ENCODE peak calls at places on chromosomes 2 and 18, in four cellular contexts. S is mesendoderm, Y is BE2C, U is Peyer's patch. A is an unnamed sample.

GRCh38 chr18:80159713-80160636 is 50.9 kb downstream of the ADNP2 start:
- DNase-seq in S (peak; percentile 19), Y (no peak), U (no peak), A (no peak)

GRCh38 chr2:70753978-70754377 is 14.0 kb downstream of the ADD2 start:
- DNase-seq in Y (no peak), S (no peak), U (no peak), A (no peak)

GRCh38 chr2:134454426-134454825 is 200.6 kb downstream of the MGAT5 start:
- DNase-seq in S (no peak), Y (no peak), U (peak; percentile 0), A (no peak)

GRCh38 chr2:218367415-218368149 is 10.9 kb downstream of the CATIP start:
- DNase-seq in Y (peak; percentile 62), U (peak; percentile 95), S (peak; percentile 84), A (peak; percentile 90)

GRCh38 chr18:79595876-79596374 is 83.7 kb upstream of the CTDP1 start:
- DNase-seq in S (no peak), U (no peak), Y (no peak), A (no peak)

GRCh38 chr2:229363126-229363814 is 92.2 kb upstream of the PID1 start:
- DNase-seq in S (no peak), U (no peak), Y (no peak), A (no peak)

GRCh38 chr2:104758199-104758620 is 95.7 kb upstream of the POU3F3 start:
- DNase-seq in U (no peak), Y (no peak), S (peak; percentile 86), A (no peak)

GRCh38 chr2:66509326-66509811 is 74.4 kb downstream of the MEIS1 start:
- DNase-seq in Y (no peak), S (peak; percentile 77), U (no peak), A (no peak)

GRCh38 chr2:235416816-235417499 is 76.9 kb upstream of the AGAP1 start:
- DNase-seq in Y (no peak), S (peak; percentile 37), U (no peak), A (no peak)

GRCh38 chr2:179264238-179265081 is at the start of gene SESTD1:
- DNase-seq in U (peak; percentile 87), Y (peak; percentile 40), S (peak; percentile 59), A (no peak)

GRCh38 chr2:179559108-179559806 is 294.6 kb upstream of the SESTD1 start:
- DNase-seq in S (no peak), Y (no peak), U (no peak), A (no peak)

GRCh38 chr2:39632871-39633270 is 32.8 kb upstream of the TMEM178A start:
- DNase-seq in Y (no peak), S (no peak), U (no peak), A (no peak)

GRCh38 chr18:58995663-58996062 is 131.0 kb downstream of the ZNF532 start:
- DNase-seq in Y (no peak), S (no peak), U (no peak), A (no peak)

GRCh38 chr2:222447144-222447543 is 22.8 kb downstream of the SGPP2 start:
- DNase-seq in U (no peak), Y (no peak), S (no peak), A (no peak)

GRCh38 chr18:78983530-78983929 is 3.9 kb downstream of the SALL3 start:
- DNase-seq in S (peak; percentile 55), Y (no peak), U (no peak), A (no peak)

GRCh38 chr2:143259368-143259958 is 130.2 kb downstream of the ARHGAP15 start:
- DNase-seq in S (peak; percentile 74), Y (peak; percentile 46), U (peak; percentile 90), A (peak; percentile 83)

GRCh38 chr2:232363784-232364615 is 14.6 kb upstream of the ALPP start:
- DNase-seq in U (no peak), Y (no peak), S (no peak), A (no peak)

GRCh38 chr2:53802617-53803115 is 15.8 kb downstream of the ERLEC1 start:
- DNase-seq in Y (no peak), S (no peak), U (no peak), A (no peak)

GRCh38 chr2:9558948-9559381 is 3.3 kb upstream of the ADAM17 start:
- DNase-seq in Y (no peak), S (peak; percentile 93), U (no peak), A (no peak)

GRCh38 chr2:85889648-85890281 is 975 bp upstream of the ST3GAL5 start:
- DNase-seq in S (no peak), Y (no peak), U (peak; percentile 53), A (peak; percentile 73)

GRCh38 chr2:147663153-147663961 is 181.5 kb upstream of the ACVR2A start:
- DNase-seq in Y (no peak), U (no peak), S (no peak), A (no peak)

GRCh38 chr18:77666613-77667012 is 417.0 kb downstream of the GALR1 start:
- DNase-seq in U (no peak), Y (no peak), S (no peak), A (no peak)

GRCh38 chr2:163756588-163756987 is 20.8 kb upstream of the FIGN start:
- DNase-seq in Y (no peak), S (no peak), U (no peak), A (no peak)

GRCh38 chr2:65130440-65131175 is 702 bp upstream of the RAB1A start:
- DNase-seq in Y (no peak), U (no peak), S (no peak), A (no peak)

GRCh38 chr2:234643407-234643806 is 146.5 kb upstream of the ARL4C start:
- DNase-seq in S (no peak), Y (no peak), U (no peak), A (no peak)

GRCh38 chr2:164836907-164837306 is 4.7 kb downstream of the COBLL1 start:
- DNase-seq in Y (no peak), U (no peak), S (no peak), A (no peak)
- H3K4me3 ChIP-seq in Y (no peak overlapping the region), U (no peak overlapping the region), S (no peak overlapping the region), A (no peak overlapping the region)

DNA sequence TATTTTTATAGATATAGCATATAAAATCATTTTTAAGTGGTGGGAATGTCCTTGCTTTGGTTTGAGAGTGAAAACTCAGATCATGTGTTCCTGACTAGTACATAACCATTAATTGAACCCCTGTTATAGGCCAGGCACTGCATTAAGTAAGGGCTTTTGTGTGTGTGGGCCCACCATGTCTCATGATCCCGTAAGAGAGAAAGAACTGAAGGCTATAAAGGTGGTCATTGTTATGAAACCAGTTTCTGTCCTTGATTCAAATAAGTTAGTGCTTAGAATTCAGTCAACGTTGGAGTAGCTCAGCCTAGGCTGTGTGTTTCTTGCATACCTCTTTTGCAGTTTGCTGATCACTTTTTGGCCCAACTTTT is 91.5 kb downstream of the LIMS1 start:
- DNase-seq in Y (no peak), S (no peak), U (no peak), A (no peak)
- H3K4me1 ChIP-seq in Y (no peaks in the 10 kb centered on the region), S (peaks cover 3% of the 10 kb centered on the region), U (peaks cover 4% of the 10 kb centered on the region), A (peaks cover 12% of the 10 kb centered on the region)

GRCh38 chr2:3349211-3349693 is 28.4 kb downstream of the EIPR1 start:
- DNase-seq in S (no peak), Y (peak; percentile 75), U (no peak), A (no peak)
- H3K4me3 ChIP-seq in S (no peak overlapping the region), Y (peak overlapping the region; percentile 71), U (no peak overlapping the region), A (no peak overlapping the region)

GRCh38 chr2:213868526-213868925 is 542.3 kb upstream of the VWC2L start:
- DNase-seq in U (no peak), S (no peak), Y (no peak), A (no peak)
- H3K4me1 ChIP-seq in U (no peaks in the 10 kb centered on the region), S (no peaks in the 10 kb centered on the region), Y (no peaks in the 10 kb centered on the region), A (no peaks in the 10 kb centered on the region)

DNA sequence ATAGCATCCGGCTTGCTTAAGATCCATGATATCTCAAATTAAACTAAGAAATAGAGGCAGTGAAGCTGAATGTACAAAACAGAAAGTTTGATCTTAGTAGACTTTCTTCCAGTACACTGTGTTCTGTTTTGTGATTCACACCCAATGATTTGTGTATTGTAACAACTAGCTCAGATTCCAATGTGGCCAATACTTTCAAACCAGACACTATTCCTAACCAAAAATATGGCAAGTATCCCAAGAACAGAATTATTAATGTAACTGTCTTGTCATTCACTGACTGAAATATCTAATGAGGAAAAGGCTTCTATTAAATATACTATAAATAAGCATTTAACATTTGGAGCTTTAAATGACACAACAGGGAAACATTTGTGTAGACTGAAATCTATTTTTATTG is 299.1 kb downstream of the NRXN1 start:
- DNase-seq in U (no peak), S (no peak), Y (no peak), A (no peak)
- H3K4me3 ChIP-seq in U (no peak overlapping the region), S (no peak overlapping the region), Y (no peak overlapping the region), A (no peak overlapping the region)

GRCh38 chr2:75982750-75983149 is 272.0 kb upstream of the GCFC2 start:
- DNase-seq in U (no peak), S (no peak), Y (no peak), A (no peak)
- H3K4me1 ChIP-seq in U (no peaks in the 10 kb centered on the region), S (no peaks in the 10 kb centered on the region), Y (no peaks in the 10 kb centered on the region), A (no peaks in the 10 kb centered on the region)

GRCh38 chr18:27064673-27065072 is 120.4 kb downstream of the CHST9 start:
- DNase-seq in U (no peak), S (no peak), Y (no peak), A (no peak)
- H3K4me3 ChIP-seq in U (no peak overlapping the region), S (no peak overlapping the region), Y (no peak overlapping the region), A (no peak overlapping the region)

DNA sequence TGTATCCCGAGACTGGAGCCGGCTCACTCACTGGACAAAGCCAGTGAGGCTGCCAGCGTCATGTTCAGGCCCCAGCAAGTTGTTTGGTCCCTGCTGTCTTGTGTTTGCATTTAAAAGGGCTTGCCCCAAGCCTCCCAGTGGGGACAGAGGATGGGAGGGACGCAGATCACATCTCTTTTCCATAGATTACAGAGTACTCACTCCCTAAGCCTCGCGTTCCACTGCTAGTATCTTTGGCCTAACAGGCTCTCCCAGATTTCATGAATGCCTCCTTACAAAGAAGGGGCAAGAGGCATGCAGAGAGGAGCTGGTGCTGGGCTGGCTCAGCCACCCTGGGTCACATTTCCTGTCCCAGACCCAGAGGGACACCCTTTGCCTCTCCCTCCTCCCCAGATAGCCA is 59.1 kb downstream of the CMPK2 start:
- DNase-seq in U (no peak), S (peak; percentile 80), Y (no peak), A (no peak)
- H3K4me1 ChIP-seq in U (no peaks in the 10 kb centered on the region), S (peaks cover 3% of the 10 kb centered on the region), Y (no peaks in the 10 kb centered on the region), A (no peaks in the 10 kb centered on the region)

GRCh38 chr18:33116376-33116775 is 324.1 kb downstream of the CCDC178 start:
- DNase-seq in S (no peak), Y (no peak), U (peak; percentile 77), A (no peak)
- H3K4me3 ChIP-seq in S (no peak overlapping the region), Y (no peak overlapping the region), U (no peak overlapping the region), A (no peak overlapping the region)

DNA sequence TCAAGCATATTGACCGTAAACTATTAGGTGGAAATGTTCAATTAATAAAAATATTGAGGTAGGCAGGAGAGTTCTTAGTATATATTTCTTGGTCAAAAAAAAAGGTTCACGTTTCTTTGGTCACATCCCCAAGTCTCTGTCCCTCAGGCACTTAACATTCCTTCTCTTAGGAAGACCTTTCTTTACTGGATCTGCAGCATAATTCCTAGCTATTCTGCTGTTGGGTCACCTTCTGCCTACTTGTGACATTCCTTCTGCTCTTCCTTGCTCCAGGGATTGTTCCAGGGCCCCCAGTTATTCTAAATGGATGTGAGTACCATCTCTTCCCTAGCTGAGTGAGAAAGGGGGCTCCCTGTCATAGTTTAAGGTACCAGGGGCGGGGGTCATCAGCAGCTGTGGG is 4.2 kb downstream of the UGP2 start:
- DNase-seq in U (no peak), Y (no peak), S (peak; percentile 90), A (no peak)
- H3K4me1 ChIP-seq in U (no peaks in the 10 kb centered on the region), Y (peaks cover 2% of the 10 kb centered on the region), S (peaks cover 2% of the 10 kb centered on the region), A (peaks cover 70% of the 10 kb centered on the region)